ENCODE peak calls at places on chromosomes 12 and 14, in five cellular contexts. L is ovary, O is GM06990, W is SK-N-SH, V is astrocyte. Q is an unnamed sample.

GRCh38 chr14:48473944-48474343 is 798.5 kb upstream of the MDGA2 start:
- DNase-seq in L (no peak), O (no peak), W (no peak), V (no peak), Q (no peak)

GRCh38 chr12:92533280-92533890 is 169.4 kb upstream of the PLEKHG7 start:
- DNase-seq in L (no peak), O (no peak), W (no peak), V (peak), Q (no peak)

GRCh38 chr12:56104815-56105476 is 587 bp downstream of the PA2G4 start:
- DNase-seq in L (no peak), O (no peak), W (peak), V (no peak), Q (no peak)

GRCh38 chr12:117970334-117970733 is 1.5 kb upstream of the KSR2 start:
- DNase-seq in L (no peak), O (no peak), W (no peak), V (no peak), Q (no peak)

GRCh38 chr12:90940872-90941499 is 14.0 kb downstream of the CCER1 start:
- DNase-seq in L (no peak), O (no peak), W (peak), V (peak), Q (no peak)

GRCh38 chr14:56630707-56631106 is 51.1 kb downstream of the TMEM260 start:
- DNase-seq in L (no peak), O (no peak), W (no peak), V (peak), Q (no peak)

GRCh38 chr14:58270628-58271027 is 26.0 kb downstream of the PSMA3 start:
- DNase-seq in L (no peak), O (no peak), W (no peak), V (no peak), Q (no peak)

GRCh38 chr12:131911251-131911650 is 16.8 kb downstream of the ULK1 start:
- DNase-seq in L (no peak), O (peak), W (no peak), V (no peak), Q (no peak)

GRCh38 chr12:107296681-107297086 is 203.3 kb upstream of the CRY1 start:
- DNase-seq in L (no peak), O (no peak), W (no peak), V (peak), Q (no peak)

GRCh38 chr12:77190022-77190421 is 124.7 kb upstream of the E2F7 start:
- DNase-seq in L (no peak), O (no peak), W (no peak), V (peak), Q (no peak)

GRCh38 chr12:54032627-54033100 is at the start of gene HOXC5:
- DNase-seq in L (peak), O (no peak), W (peak), V (peak), Q (peak)

GRCh38 chr14:61258985-61259384 is 22.2 kb downstream of the TMEM30B start:
- DNase-seq in L (no peak), O (no peak), W (no peak), V (peak), Q (no peak)

GRCh38 chr14:86057018-86057667 is 527.2 kb downstream of the FLRT2 start:
- DNase-seq in L (peak), O (no peak), W (peak), V (no peak), Q (no peak)

GRCh38 chr12:116188581-116188980 is 88.9 kb downstream of the MED13L start:
- DNase-seq in L (no peak), O (no peak), W (no peak), V (no peak), Q (no peak)

GRCh38 chr14:89185919-89186849 is 230.8 kb downstream of the FOXN3 start:
- DNase-seq in L (no peak), O (no peak), W (no peak), V (peak), Q (no peak)
- TF ChIP-seq CTCF in L (no peak), O (no peak), W (no peak), V (no peak), Q (no peak)

DNA sequence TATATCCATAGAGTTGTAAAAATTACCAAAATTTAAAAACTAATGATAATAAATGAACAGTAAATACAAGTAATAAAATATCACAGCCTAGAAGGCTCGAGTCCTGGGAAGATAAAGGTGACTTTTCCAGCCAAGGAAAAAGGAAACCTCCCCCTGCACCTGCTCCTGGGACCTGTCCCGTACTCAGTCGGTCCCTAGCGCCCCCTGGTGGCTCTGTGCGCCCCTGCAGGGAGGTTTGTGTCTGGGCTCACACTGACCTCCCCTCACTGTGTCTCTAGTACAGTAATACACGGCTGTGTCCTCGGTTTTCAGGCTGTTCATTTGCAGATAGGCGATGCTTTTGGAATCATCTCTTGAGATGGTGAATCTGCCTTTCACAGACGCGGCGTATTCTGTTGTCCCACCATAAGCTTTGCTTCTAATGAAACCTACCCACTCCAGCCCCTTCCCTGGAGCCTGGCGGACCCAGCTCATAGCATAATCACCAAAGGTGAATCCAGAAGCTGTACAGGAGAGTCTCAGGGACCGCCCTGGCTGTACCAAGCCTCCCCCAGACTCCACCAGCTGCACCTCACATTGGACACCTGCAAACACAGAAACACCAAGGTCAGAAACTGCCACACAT is 1030.4 kb downstream of the TMEM121 start:
- DNase-seq in L (no peak), O (peak), W (peak), V (no peak), Q (no peak)
- TF ChIP-seq CTCF in L (no peak), O (peak), W (peak), V (no peak), Q (peak)

GRCh38 chr12:109739747-109740693 is 26.4 kb downstream of the FAM222A start:
- DNase-seq in L (peak), O (no peak), W (peak), V (no peak), Q (peak)
- TF ChIP-seq CTCF in L (no peak), O (peak), W (peak), V (no peak), Q (peak)

DNA sequence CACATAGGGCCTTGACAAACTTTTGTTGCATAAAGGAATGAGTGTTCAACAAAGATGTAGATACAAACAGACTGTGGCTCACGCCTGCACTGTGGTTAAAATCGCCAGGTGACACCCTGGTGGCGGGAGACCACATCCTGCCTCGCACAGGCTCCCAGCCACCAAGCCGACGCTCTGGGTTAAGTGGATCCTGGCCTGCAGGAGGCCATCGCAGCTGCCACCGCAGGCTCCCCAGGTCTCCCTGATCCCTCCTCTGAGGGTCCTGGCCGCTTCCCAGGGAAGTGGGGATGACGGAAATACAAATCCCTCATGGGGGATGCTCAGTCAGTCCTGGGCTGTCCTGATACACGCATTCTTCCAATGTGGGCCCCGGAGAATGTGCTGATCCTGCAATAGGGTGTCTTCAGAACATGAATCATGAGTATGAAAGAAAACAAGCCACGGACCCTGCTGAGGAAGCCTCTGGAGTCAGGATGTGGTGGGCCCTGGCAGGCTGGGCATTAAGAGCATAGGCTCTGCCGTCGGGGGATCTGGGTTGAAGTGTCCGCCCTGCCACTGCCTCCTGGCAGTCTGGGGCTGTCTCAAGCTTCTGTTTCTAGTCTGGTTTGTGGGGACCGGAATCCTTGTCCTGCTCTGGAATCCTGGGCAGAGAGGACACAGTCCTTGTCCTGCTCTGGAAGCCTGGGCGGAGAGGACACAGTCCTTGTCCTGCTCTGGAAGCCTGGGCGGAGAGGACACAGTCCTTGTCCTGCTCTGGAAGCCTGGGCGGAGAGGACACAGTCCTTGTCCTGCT is 53.5 kb upstream of the BEGAIN start:
- DNase-seq in L (no peak), O (peak), W (no peak), V (peak), Q (no peak)
- TF ChIP-seq CTCF in L (no peak), O (no peak), W (no peak), V (no peak), Q (no peak)